ENCODE peak calls at places on chromosomes 7 and 10, in four cellular contexts. Y, G, Z and H are unnamed samples.

GRCh38 chr10:91969297-91969696 is 45.7 kb downstream of the BTAF1 start:
- DNase-seq in G (no peak), Z (no peak), Y (no peak), H (no peak)

GRCh38 chr10:112663181-112663879 is 216.3 kb downstream of the VTI1A start:
- DNase-seq in G (no peak), Y (no peak), Z (no peak), H (no peak)

GRCh38 chr10:99520804-99521473 is 11.8 kb upstream of the NKX2-3 start:
- DNase-seq in Y (no peak), Z (no peak), G (no peak), H (no peak)

GRCh38 chr10:77643795-77644468 is 6.3 kb upstream of the KCNMA1 start:
- DNase-seq in Z (peak; percentile 90), G (no peak), Y (peak; percentile 78), H (peak; percentile 57)

GRCh38 chr7:91634485-91635177 is 245.9 kb downstream of the MTERF1 start:
- DNase-seq in G (no peak), Z (no peak), Y (no peak), H (no peak)

GRCh38 chr7:27166475-27167169 is 1.3 kb upstream of the HOXA9 start:
- DNase-seq in Y (peak; percentile 43), G (no peak), Z (no peak), H (no peak)

GRCh38 chr10:67853512-67853911 is 15.5 kb upstream of the DNAJC12 start:
- DNase-seq in G (peak; percentile 2), Z (no peak), Y (no peak), H (no peak)

GRCh38 chr10:110852255-110852896 is 19.4 kb upstream of the PDCD4 start:
- DNase-seq in Z (no peak), G (no peak), Y (no peak), H (peak; percentile 35)

GRCh38 chr10:132522521-132523411 is 14.8 kb upstream of the INPP5A start:
- DNase-seq in G (no peak), Y (no peak), Z (no peak), H (no peak)

GRCh38 chr7:116942503-116942902 is 10.8 kb upstream of the ST7 start:
- DNase-seq in Z (peak; percentile 20), G (no peak), Y (no peak), H (no peak)

GRCh38 chr10:46234431-46235060 is 52.3 kb upstream of the ANTXRL start:
- DNase-seq in Z (no peak), G (no peak), Y (no peak), H (no peak)

GRCh38 chr10:86954681-86955500 is 2.5 kb downstream of the MMRN2 start:
- DNase-seq in Y (no peak), G (no peak), Z (no peak), H (no peak)

GRCh38 chr10:94403034-94403822 is 887 bp downstream of the TBC1D12 start:
- DNase-seq in G (no peak), Z (no peak), Y (peak; percentile 79), H (peak; percentile 59)

GRCh38 chr7:92877367-92877766 is 41.0 kb upstream of the CDK6 start:
- DNase-seq in Z (no peak), Y (no peak), G (no peak), H (no peak)

GRCh38 chr10:3197354-3198003 is 24.9 kb upstream of the PITRM1 start:
- DNase-seq in Z (peak; percentile 65), Y (peak; percentile 91), G (no peak), H (peak; percentile 76)

GRCh38 chr10:3476186-3476585 is 303.6 kb upstream of the PITRM1 start:
- DNase-seq in Y (peak; percentile 60), G (no peak), Z (no peak), H (no peak)

GRCh38 chr10:60446855-60447254 is 57.2 kb upstream of the ANK3 start:
- DNase-seq in Y (no peak), Z (no peak), G (no peak), H (no peak)

GRCh38 chr10:28694530-28694929 is 17.2 kb downstream of the BAMBI start:
- DNase-seq in G (no peak), Y (no peak), Z (no peak), H (no peak)

GRCh38 chr10:33494000-33494399 is 159.5 kb upstream of the NRP1 start:
- DNase-seq in Y (no peak), G (no peak), Z (no peak), H (no peak)

GRCh38 chr10:74898201-74898976 is 72.0 kb downstream of the KAT6B start:
- DNase-seq in Z (no peak), Y (no peak), G (no peak), H (no peak)

GRCh38 chr10:107141539-107142061 is 22.9 kb downstream of the SORCS1 start:
- DNase-seq in Y (no peak), G (no peak), Z (no peak), H (no peak)

GRCh38 chr10:27801171-27801785 is 55.7 kb upstream of the MKX start:
- DNase-seq in Y (no peak), Z (no peak), G (no peak), H (no peak)

GRCh38 chr10:128854965-128855364 is 612.1 kb upstream of the MGMT start:
- DNase-seq in Y (peak; percentile 76), G (no peak), Z (no peak), H (no peak)